ENCODE peak calls at places on chromosome 22, in seven cellular contexts. H is H9, L is progenitor cell of endocrine pancreas, E is GM12878, D is activated B cell treated with CpG ODN at 0.5 μM for 24 hours, O is GM06990, V is A673. A is an unnamed sample.

GRCh38 chr22:39084666-39085065 is 7.6 kb downstream of the APOBEC3G start:
- DNase-seq in D (no peak), V (no peak), L (no peak), H (no peak), O (no peak), E (no peak), A (no peak)

GRCh38 chr22:39859903-39860588 is 33.5 kb downstream of the ENTHD1 start:
- DNase-seq in V (no peak), L (no peak), H (no peak), D (no peak), E (peak; percentile 73), O (peak; percentile 83), A (no peak)

GRCh38 chr22:24164823-24165379 is 16.4 kb upstream of the SUSD2 start:
- DNase-seq in E (no peak), L (no peak), V (no peak), O (no peak), D (no peak), H (no peak), A (no peak)

GRCh38 chr22:19843107-19843856 is 11.4 kb downstream of the GNB1L start:
- DNase-seq in L (no peak), H (no peak), D (no peak), E (no peak), V (no peak), O (no peak), A (no peak)

GRCh38 chr22:25569983-25570382 is 5.5 kb downstream of the GRK3 start:
- DNase-seq in H (no peak), L (no peak), E (no peak), D (no peak), O (peak; percentile 26), V (peak; percentile 31), A (no peak)

GRCh38 chr22:20520093-20520511 is 12.7 kb downstream of the MED15 start:
- DNase-seq in D (no peak), O (no peak), H (no peak), E (no peak), L (no peak), V (peak; percentile 24), A (no peak)

GRCh38 chr22:26041931-26042330 is 127.3 kb upstream of the SEZ6L start:
- DNase-seq in O (no peak), V (no peak), E (no peak), D (no peak), L (no peak), H (no peak), A (no peak)

GRCh38 chr22:38346506-38346905 is 29.3 kb upstream of the CSNK1E start:
- DNase-seq in O (no peak), V (no peak), E (no peak), H (no peak), L (no peak), D (peak; percentile 12), A (no peak)

GRCh38 chr22:25331050-25331449 is 111.6 kb downstream of the CRYBB2 start:
- DNase-seq in D (no peak), E (no peak), V (no peak), O (no peak), L (no peak), H (no peak), A (no peak)

DNA sequence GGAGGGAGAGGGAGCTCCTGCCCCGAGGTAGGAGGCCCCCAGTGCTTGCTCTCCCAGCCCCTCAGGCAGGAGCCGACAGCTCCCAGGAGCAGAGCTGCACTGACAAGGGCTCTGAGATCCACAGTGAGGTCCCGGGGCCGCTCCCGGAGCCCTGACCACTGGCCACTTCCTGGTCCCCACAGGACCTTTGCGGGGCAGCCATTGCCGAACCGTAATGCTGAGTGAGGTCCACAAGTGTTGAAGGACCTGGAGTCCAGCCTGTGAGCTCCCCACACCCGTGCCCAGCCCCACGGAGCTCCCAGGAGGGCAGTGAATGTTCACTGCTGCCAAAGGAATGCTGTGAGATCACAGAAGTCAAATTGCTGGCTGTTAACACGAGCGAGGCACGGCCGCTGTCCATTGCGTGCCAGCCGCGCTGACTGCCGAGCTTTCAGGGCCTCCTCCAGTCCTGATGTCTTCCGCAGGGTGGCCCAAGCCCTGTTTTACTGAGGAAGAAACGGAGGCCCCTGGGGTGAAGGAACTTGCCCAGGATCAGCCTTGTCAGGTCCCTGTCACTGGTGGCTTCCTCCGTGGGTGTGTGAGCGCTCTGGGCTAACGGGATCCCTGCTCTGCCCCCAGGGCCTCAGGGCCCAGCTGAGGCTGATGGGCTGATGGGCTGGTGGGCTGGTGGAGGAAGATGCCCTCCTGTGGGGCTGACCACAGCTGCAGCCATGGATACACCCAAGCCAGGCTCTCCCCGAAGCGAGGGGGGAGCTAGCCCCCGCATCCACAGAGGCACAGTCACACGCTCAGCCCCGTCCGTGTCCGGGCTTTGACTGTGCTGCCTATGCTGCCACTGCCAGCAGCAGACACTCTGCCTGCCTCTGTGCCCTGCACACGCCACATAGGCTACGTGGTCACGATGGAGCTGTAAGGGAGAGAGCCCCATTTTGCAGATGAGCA is 70.8 kb downstream of the WNT7B start:
- DNase-seq in D (no peak), E (no peak), L (no peak), H (no peak), O (no peak), V (no peak), A (no peak)
- TF ChIP-seq CTCF in D (no peak), E (no peak), L (no peak), H (no peak), O (no peak), V (no peak), A (no peak)

GRCh38 chr22:35633520-35633919 is 14.7 kb upstream of the APOL6 start:
- DNase-seq in O (no peak), D (no peak), L (no peak), H (no peak), V (no peak), E (no peak), A (no peak)

GRCh38 chr22:35630387-35630793 is 13.3 kb upstream of the MB start:
- DNase-seq in V (peak; percentile 54), O (no peak), D (no peak), E (no peak), H (peak; percentile 57), L (no peak), A (no peak)

GRCh38 chr22:35632902-35633301 is 15.3 kb upstream of the APOL6 start:
- DNase-seq in H (no peak), D (no peak), L (no peak), E (no peak), V (peak; percentile 11), O (no peak), A (no peak)

GRCh38 chr22:35630891-35631290 is 13.8 kb upstream of the MB start:
- DNase-seq in O (no peak), H (no peak), L (no peak), V (no peak), D (no peak), E (no peak), A (no peak)

GRCh38 chr22:35631597-35631996 is 14.5 kb upstream of the MB start:
- DNase-seq in D (no peak), H (peak; percentile 83), E (no peak), O (no peak), L (no peak), V (peak; percentile 53), A (no peak)
- TF ChIP-seq CTCF in D (no peak), H (peak; percentile 90), E (peak; percentile 77), O (peak; percentile 84), L (peak; percentile 59), V (peak; percentile 76), A (peak; percentile 39)

DNA sequence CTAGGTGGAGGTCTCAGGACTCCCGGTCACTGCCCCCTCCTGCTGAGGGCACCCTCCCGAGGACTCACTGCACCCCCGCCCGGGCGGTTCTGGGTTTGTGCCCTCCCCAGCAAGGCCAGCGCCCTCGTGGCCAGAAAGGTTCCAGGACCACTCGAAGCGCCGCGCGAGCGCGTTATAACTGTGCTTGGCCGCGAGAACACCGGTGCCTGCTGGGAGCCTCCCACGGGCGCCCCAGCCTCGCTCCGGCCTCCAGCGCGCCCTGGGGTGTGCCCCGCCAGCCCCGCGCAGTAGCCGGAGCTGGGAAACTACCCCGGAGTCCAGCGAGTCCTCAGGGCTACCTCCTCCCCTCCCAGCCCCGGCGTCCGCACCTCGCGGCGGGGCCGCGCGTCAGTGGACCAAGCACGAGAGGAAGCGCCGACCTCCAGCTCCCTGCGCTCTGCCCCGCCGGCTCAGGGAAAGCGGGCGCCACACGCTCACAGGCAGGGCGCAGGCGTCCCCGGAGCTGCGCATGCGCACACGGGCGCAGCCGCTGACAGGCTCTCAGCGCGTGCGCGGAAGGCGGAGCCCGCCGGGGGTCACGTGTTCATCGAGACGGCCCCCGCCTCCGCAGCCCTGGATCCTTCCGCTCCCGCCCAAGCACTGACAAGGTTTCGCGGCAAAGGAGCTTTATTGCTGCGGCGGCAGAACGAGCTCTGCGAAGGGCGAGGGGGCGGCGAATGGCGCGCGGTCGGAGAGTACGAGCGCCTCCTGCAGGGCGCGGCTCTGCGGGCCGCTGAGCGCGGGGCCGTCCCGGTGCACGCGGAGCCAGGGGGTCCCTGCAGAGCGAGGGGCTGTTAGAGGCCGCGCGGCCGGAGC is at the start of gene SCO2:
- DNase-seq in V (peak; percentile 98), O (peak; percentile 100), E (peak; percentile 89), H (peak; percentile 94), L (peak; percentile 95), D (peak; percentile 97), A (peak; percentile 88)
- TF ChIP-seq CTCF in V (peak; percentile 64), O (peak; percentile 31), E (peak; percentile 45), H (peak; percentile 61), L (peak; percentile 65), D (no peak), A (peak; percentile 44)

GRCh38 chr22:29782061-29782845 is 15.1 kb downstream of the UQCR10 start:
- DNase-seq in H (no peak), E (no peak), V (no peak), D (no peak), L (no peak), O (no peak), A (no peak)

GRCh38 chr22:29786026-29786425 is 18.9 kb downstream of the UQCR10 start:
- DNase-seq in L (no peak), O (no peak), E (no peak), V (no peak), H (no peak), D (no peak), A (no peak)

GRCh38 chr22:29780220-29780619 is 13.1 kb downstream of the UQCR10 start:
- DNase-seq in H (no peak), V (no peak), L (no peak), E (no peak), D (no peak), O (no peak), A (no peak)

GRCh38 chr22:29784451-29785361 is 17.5 kb downstream of the UQCR10 start:
- DNase-seq in L (no peak), E (no peak), H (no peak), V (no peak), O (no peak), D (no peak), A (no peak)

DNA sequence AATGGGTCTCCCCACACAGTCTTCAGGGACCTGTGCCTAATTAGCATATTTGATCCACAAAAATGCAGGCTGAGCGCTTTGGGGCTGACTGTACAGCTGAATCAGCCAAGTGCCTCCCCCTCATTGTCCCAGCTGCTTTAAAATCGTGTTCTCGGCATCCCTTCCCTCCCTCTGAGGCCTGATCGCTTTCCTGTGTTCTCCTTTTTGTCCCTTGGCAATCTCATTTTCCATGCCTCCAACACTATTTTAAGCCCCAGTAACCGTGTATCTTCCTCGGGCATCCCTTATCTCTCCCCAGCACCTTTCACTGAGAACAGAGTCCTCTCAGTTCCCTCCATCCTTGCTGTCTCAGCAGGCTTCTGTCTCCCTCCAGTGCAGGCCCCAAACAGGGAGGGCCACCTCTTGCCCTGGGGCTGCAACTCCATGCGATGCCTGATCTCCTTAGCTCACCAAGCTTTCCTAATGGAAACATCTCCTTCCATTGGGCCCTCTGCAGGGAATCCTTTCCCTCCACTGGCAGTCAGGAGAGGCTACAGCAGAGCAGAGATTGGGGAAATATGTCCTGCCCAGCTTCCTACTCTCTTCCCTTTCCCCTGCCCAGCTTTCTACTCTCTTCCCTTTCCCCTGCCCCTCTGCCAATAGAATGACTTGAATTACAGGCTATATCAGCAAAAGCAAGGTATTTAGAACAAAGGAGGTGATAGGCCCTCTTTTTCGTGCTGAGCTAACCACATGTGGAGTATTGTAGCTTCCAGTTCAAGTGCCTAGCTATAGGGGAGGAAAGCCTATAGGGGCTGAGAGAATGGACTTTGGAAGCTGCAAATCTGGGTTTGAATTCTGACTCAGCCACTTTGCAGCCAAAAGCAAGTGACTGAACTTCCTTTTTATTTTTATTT is 13.9 kb downstream of the UQCR10 start:
- DNase-seq in V (peak; percentile 60), E (no peak), O (no peak), L (no peak), H (no peak), D (no peak), A (no peak)
- TF ChIP-seq CTCF in V (no peak), E (no peak), O (no peak), L (no peak), H (no peak), D (no peak), A (no peak)